ENCODE peak calls at places on chromosomes 5 and 9, in six cellular contexts. L, Z, N, I, P and U are unnamed samples.

GRCh38 chr5:107948377-107948776 is 277.6 kb upstream of the EFNA5 start:
- DNase-seq in L (no peak), Z (no peak), N (no peak), I (no peak), P (no peak), U (no peak)

GRCh38 chr9:134725605-134725940 is 84.0 kb downstream of the COL5A1 start:
- DNase-seq in L (peak), Z (no peak), N (no peak), I (no peak), P (no peak), U (no peak)

GRCh38 chr5:84028093-84028492 is 307.4 kb upstream of the HAPLN1 start:
- DNase-seq in L (peak), Z (no peak), N (no peak), I (no peak), P (peak), U (no peak)

GRCh38 chr9:76353280-76353679 is 40.9 kb downstream of the RFK start:
- DNase-seq in L (peak), Z (no peak), N (no peak), I (no peak), P (no peak), U (no peak)

GRCh38 chr5:61587120-61587519 is 255.1 kb downstream of the ZSWIM6 start:
- DNase-seq in L (peak), Z (no peak), N (no peak), I (no peak), P (peak), U (no peak)

GRCh38 chr5:58458851-58459275 is 1.0 kb downstream of the PLK2 start:
- DNase-seq in L (no peak), Z (no peak), N (no peak), I (no peak), P (no peak), U (no peak)

GRCh38 chr9:4228606-4229005 is 71.3 kb downstream of the GLIS3 start:
- DNase-seq in L (peak), Z (peak), N (no peak), I (no peak), P (peak), U (no peak)

GRCh38 chr5:113035096-113035495 is 58.5 kb downstream of the DCP2 start:
- DNase-seq in L (no peak), Z (no peak), N (no peak), I (no peak), P (no peak), U (no peak)

GRCh38 chr9:113464672-113465271 is 1.2 kb downstream of the RGS3 start:
- DNase-seq in L (no peak), Z (no peak), N (no peak), I (no peak), P (no peak), U (no peak)

GRCh38 chr5:147098233-147098790 is 136.5 kb upstream of the STK32A start:
- DNase-seq in L (peak), Z (peak), N (peak), I (peak), P (peak), U (peak)

GRCh38 chr9:20788526-20789421 is 104.7 kb downstream of the FOCAD start:
- DNase-seq in L (peak), Z (no peak), N (no peak), I (no peak), P (peak), U (no peak)

GRCh38 chr9:117164512-117164911 is 250.3 kb downstream of the ASTN2 start:
- DNase-seq in L (no peak), Z (no peak), N (no peak), I (no peak), P (no peak), U (no peak)

GRCh38 chr9:109549386-109549785 is 51.3 kb upstream of the PTPN3 start:
- DNase-seq in L (no peak), Z (no peak), N (no peak), I (no peak), P (peak), U (no peak)

GRCh38 chr5:17316973-17317459 is 99.6 kb downstream of the BASP1 start:
- DNase-seq in L (peak), Z (peak), N (peak), I (peak), P (peak), U (peak)

GRCh38 chr9:113479150-113479761 is 15.7 kb downstream of the RGS3 start:
- DNase-seq in L (peak), Z (no peak), N (no peak), I (no peak), P (no peak), U (no peak)

GRCh38 chr9:116317503-116317902 is 163.9 kb downstream of the PAPPA start:
- DNase-seq in L (no peak), Z (no peak), N (no peak), I (no peak), P (no peak), U (no peak)

GRCh38 chr9:87179556-87180340 is 232.4 kb upstream of the GAS1 start:
- DNase-seq in L (peak), Z (peak), N (no peak), I (no peak), P (no peak), U (no peak)

GRCh38 chr5:115377468-115378217 is 81.2 kb upstream of the CCDC112 start:
- DNase-seq in L (peak), Z (peak), N (no peak), I (no peak), P (peak), U (peak)

GRCh38 chr5:39340486-39340885 is 23.8 kb downstream of the C9 start:
- DNase-seq in L (no peak), Z (no peak), N (no peak), I (no peak), P (no peak), U (no peak)

GRCh38 chr9:125893277-125893676 is 146.1 kb downstream of the PBX3 start:
- DNase-seq in L (no peak), Z (no peak), N (no peak), I (no peak), P (no peak), U (no peak)

GRCh38 chr9:123347289-123348060 is 8.5 kb upstream of the CRB2 start:
- DNase-seq in L (no peak), Z (no peak), N (no peak), I (no peak), P (no peak), U (no peak)

GRCh38 chr9:70466976-70467551 is 52.6 kb upstream of the KLF9 start:
- DNase-seq in L (peak), Z (no peak), N (no peak), I (peak), P (peak), U (no peak)

GRCh38 chr5:135195267-135195603 is 161.2 kb upstream of the PITX1 start:
- DNase-seq in L (no peak), Z (no peak), N (no peak), I (no peak), P (peak), U (no peak)

GRCh38 chr5:131393498-131393968 is 129.7 kb downstream of the CDC42SE2 start:
- DNase-seq in L (no peak), Z (no peak), N (no peak), I (no peak), P (peak), U (no peak)

GRCh38 chr5:30752015-30752414 is 441.5 kb upstream of the CDH6 start:
- DNase-seq in L (peak), Z (no peak), N (no peak), I (no peak), P (no peak), U (no peak)

GRCh38 chr5:31459594-31459993 is 72.3 kb downstream of the DROSHA start:
- DNase-seq in L (no peak), Z (no peak), N (no peak), I (no peak), P (no peak), U (no peak)

GRCh38 chr9:127942152-127943010 is 4.7 kb upstream of the DPM2 start:
- DNase-seq in L (peak), Z (peak), N (peak), I (peak), P (peak), U (peak)

GRCh38 chr9:112754578-112754977 is 4.0 kb downstream of the SNX30 start:
- DNase-seq in L (no peak), Z (peak), N (peak), I (no peak), P (peak), U (peak)

GRCh38 chr5:143955140-143955539 is 143.2 kb downstream of the HMHB1 start:
- DNase-seq in L (peak), Z (no peak), N (no peak), I (peak), P (peak), U (no peak)

GRCh38 chr5:143952809-143953208 is 140.8 kb downstream of the HMHB1 start:
- DNase-seq in L (no peak), Z (no peak), N (no peak), I (no peak), P (no peak), U (no peak)

GRCh38 chr5:143957455-143957854 is 145.5 kb downstream of the HMHB1 start:
- DNase-seq in L (no peak), Z (no peak), N (no peak), I (no peak), P (no peak), U (no peak)
- TF ChIP-seq CTCF in L (peak), Z (peak), N (peak), I (no peak), P (peak), U (peak)

GRCh38 chr9:137254624-137255447 is at the start of gene NELFB:
- DNase-seq in L (peak), Z (peak), N (peak), I (peak), P (peak), U (peak)
- TF ChIP-seq CTCF in L (no peak), Z (no peak), N (no peak), I (peak), P (no peak), U (no peak)

DNA sequence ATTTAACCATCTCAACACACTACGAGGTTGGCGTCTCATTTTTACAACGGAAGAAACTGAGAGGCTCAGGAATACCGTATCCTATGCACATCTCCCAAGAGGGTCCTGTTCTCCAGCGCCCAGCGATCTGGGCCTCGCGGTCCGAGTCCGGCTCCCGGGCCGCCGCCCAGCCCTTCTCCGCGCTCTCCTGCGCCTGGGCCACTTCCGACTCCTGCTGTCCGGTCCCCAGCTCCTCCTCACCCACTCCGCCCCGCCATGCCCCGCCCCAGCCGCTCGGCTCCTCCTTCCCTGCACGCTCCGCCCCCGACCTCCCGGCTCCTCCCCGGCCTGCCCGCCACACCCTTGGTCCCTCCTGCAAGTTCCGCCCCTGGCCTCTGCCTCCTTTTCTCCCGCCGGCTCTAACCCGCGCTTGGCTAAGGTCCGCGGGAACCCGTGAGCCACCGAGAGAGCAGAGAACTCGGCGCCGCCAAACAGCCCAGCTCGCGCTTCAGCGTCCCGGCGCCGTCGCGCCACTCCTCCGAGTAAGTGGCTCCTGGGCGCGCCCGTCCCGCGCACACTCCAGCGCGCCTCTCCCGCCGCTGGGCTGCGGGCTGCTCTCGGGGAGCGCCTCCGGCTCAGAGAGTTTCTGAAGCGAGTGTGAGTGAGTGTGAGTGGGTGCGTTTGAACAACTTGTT is 87.3 kb upstream of the TNFAIP8 start:
- DNase-seq in L (peak), Z (peak), N (peak), I (peak), P (peak), U (peak)
- TF ChIP-seq CTCF in L (no peak), Z (no peak), N (no peak), I (no peak), P (no peak), U (no peak)

GRCh38 chr5:15789661-15790060 is 289.7 kb downstream of the FBXL7 start:
- DNase-seq in L (no peak), Z (no peak), N (no peak), I (no peak), P (no peak), U (no peak)

GRCh38 chr5:15791859-15792258 is 291.9 kb downstream of the FBXL7 start:
- DNase-seq in L (no peak), Z (no peak), N (no peak), I (no peak), P (no peak), U (no peak)

GRCh38 chr5:15794117-15794985 is 294.4 kb downstream of the FBXL7 start:
- DNase-seq in L (peak), Z (no peak), N (no peak), I (no peak), P (peak), U (no peak)

GRCh38 chr5:15790446-15791005 is 290.5 kb downstream of the FBXL7 start:
- DNase-seq in L (no peak), Z (no peak), N (no peak), I (no peak), P (no peak), U (no peak)

GRCh38 chr5:15791274-15791673 is 291.3 kb downstream of the FBXL7 start:
- DNase-seq in L (peak), Z (no peak), N (no peak), I (no peak), P (peak), U (no peak)
- TF ChIP-seq CTCF in L (peak), Z (no peak), N (no peak), I (no peak), P (peak), U (no peak)